ENCODE peak calls at places on chromosomes 6 and 20, in six cellular contexts. One of them, this sample, is unnamed.

GRCh38 chr6:129753422-129753821 is 43.4 kb upstream of the ARHGAP18 start:
- DNase-seq in H1: no peak
- DNase-seq in GM12891: no peak
- DNase-seq in K562: no peak
- DNase-seq in HepG2: no peak
- DNase-seq in GM12878: no peak
- DNase-seq in this sample: no peak

GRCh38 chr20:51562334-51563140 is 20.0 kb upstream of the NFATC2 start:
- DNase-seq in GM12891: peak; percentile 31
- DNase-seq in GM12878: no peak
- DNase-seq in K562: no peak
- DNase-seq in HepG2: no peak
- DNase-seq in H1: peak; percentile 85
- DNase-seq in this sample: peak; percentile 34

GRCh38 chr6:88970301-88970700 is 6.9 kb upstream of the RNGTT start:
- DNase-seq in GM12878: no peak
- DNase-seq in K562: no peak
- DNase-seq in HepG2: no peak
- DNase-seq in GM12891: no peak
- DNase-seq in H1: no peak
- DNase-seq in this sample: no peak

GRCh38 chr6:68697394-68697793 is 62.3 kb downstream of the ADGRB3 start:
- DNase-seq in HepG2: no peak
- DNase-seq in GM12891: no peak
- DNase-seq in H1: no peak
- DNase-seq in GM12878: no peak
- DNase-seq in K562: no peak
- DNase-seq in this sample: no peak

GRCh38 chr20:61066541-61066940 is 185.5 kb upstream of the CDH4 start:
- DNase-seq in GM12891: no peak
- DNase-seq in K562: no peak
- DNase-seq in HepG2: no peak
- DNase-seq in GM12878: no peak
- DNase-seq in H1: no peak
- DNase-seq in this sample: no peak

GRCh38 chr6:82906951-82907350 is 158.7 kb downstream of the UBE3D start:
- DNase-seq in GM12891: no peak
- DNase-seq in H1: no peak
- DNase-seq in K562: no peak
- DNase-seq in HepG2: no peak
- DNase-seq in GM12878: no peak
- DNase-seq in this sample: no peak

GRCh38 chr6:33271098-33271607 is 523 bp downstream of the VPS52 start:
- DNase-seq in K562: no peak
- DNase-seq in HepG2: no peak
- DNase-seq in H1: no peak
- DNase-seq in GM12891: no peak
- DNase-seq in GM12878: no peak
- DNase-seq in this sample: no peak

GRCh38 chr6:42984924-42985475 is 630 bp downstream of the PPP2R5D start:
- DNase-seq in GM12891: no peak
- DNase-seq in H1: peak; percentile 53
- DNase-seq in K562: peak; percentile 39
- DNase-seq in GM12878: no peak
- DNase-seq in HepG2: no peak
- DNase-seq in this sample: no peak

GRCh38 chr6:5214570-5215052 is 46.1 kb downstream of the LYRM4 start:
- DNase-seq in K562: peak; percentile 64
- DNase-seq in GM12891: no peak
- DNase-seq in GM12878: no peak
- DNase-seq in H1: peak; percentile 90
- DNase-seq in HepG2: peak; percentile 25
- DNase-seq in this sample: no peak

GRCh38 chr6:109867009-109867969 is 110.8 kb upstream of the GPR6 start:
- DNase-seq in HepG2: no peak
- DNase-seq in GM12891: no peak
- DNase-seq in K562: no peak
- DNase-seq in H1: no peak
- DNase-seq in GM12878: no peak
- DNase-seq in this sample: no peak

GRCh38 chr20:17648306-17648646 is 33.8 kb downstream of the RRBP1 start:
- DNase-seq in GM12891: no peak
- DNase-seq in H1: no peak
- DNase-seq in HepG2: no peak
- DNase-seq in GM12878: no peak
- DNase-seq in K562: no peak
- DNase-seq in this sample: no peak

GRCh38 chr6:37994238-37994637 is 174.7 kb downstream of the ZFAND3 start:
- DNase-seq in H1: no peak
- DNase-seq in GM12878: no peak
- DNase-seq in K562: no peak
- DNase-seq in HepG2: no peak
- DNase-seq in GM12891: no peak
- DNase-seq in this sample: no peak

GRCh38 chr6:21522773-21523490 is 70.6 kb upstream of the SOX4 start:
- DNase-seq in H1: peak; percentile 60
- DNase-seq in GM12878: no peak
- DNase-seq in K562: no peak
- DNase-seq in GM12891: no peak
- DNase-seq in HepG2: no peak
- DNase-seq in this sample: no peak

GRCh38 chr6:160730911-160731310 is 28.9 kb downstream of the PLG start:
- DNase-seq in H1: peak; percentile 68
- DNase-seq in HepG2: peak; percentile 31
- DNase-seq in K562: peak; percentile 41
- DNase-seq in GM12891: no peak
- DNase-seq in GM12878: no peak
- DNase-seq in this sample: no peak

GRCh38 chr6:87791982-87792381 is 89.9 kb upstream of the AKIRIN2 start:
- DNase-seq in GM12891: no peak
- DNase-seq in K562: no peak
- DNase-seq in H1: no peak
- DNase-seq in HepG2: no peak
- DNase-seq in GM12878: no peak
- DNase-seq in this sample: no peak

GRCh38 chr20:3430376-3431069 is 23.1 kb upstream of the DNAAF9 start:
- DNase-seq in GM12878: peak; percentile 33
- DNase-seq in HepG2: no peak
- DNase-seq in GM12891: peak; percentile 51
- DNase-seq in H1: no peak
- DNase-seq in K562: no peak
- DNase-seq in this sample: peak; percentile 31

GRCh38 chr6:30670760-30671527 is 1.9 kb downstream of the DHX16 start:
- DNase-seq in K562: no peak
- DNase-seq in H1: no peak
- DNase-seq in GM12891: no peak
- DNase-seq in GM12878: no peak
- DNase-seq in HepG2: peak; percentile 45
- DNase-seq in this sample: no peak

GRCh38 chr6:5599112-5599511 is 337.8 kb downstream of the FARS2 start:
- DNase-seq in GM12891: no peak
- DNase-seq in K562: no peak
- DNase-seq in H1: no peak
- DNase-seq in GM12878: no peak
- DNase-seq in HepG2: no peak
- DNase-seq in this sample: no peak

GRCh38 chr6:48032156-48032555 is 78.8 kb downstream of the PTCHD4 start:
- DNase-seq in HepG2: peak; percentile 28
- DNase-seq in H1: no peak
- DNase-seq in GM12891: no peak
- DNase-seq in K562: no peak
- DNase-seq in GM12878: no peak
- DNase-seq in this sample: no peak

GRCh38 chr6:105564503-105564902 is 161.6 kb upstream of the PREP start:
- DNase-seq in GM12878: no peak
- DNase-seq in K562: no peak
- DNase-seq in GM12891: no peak
- DNase-seq in HepG2: no peak
- DNase-seq in H1: no peak
- DNase-seq in this sample: no peak

GRCh38 chr6:123402052-123402451 is 234.7 kb downstream of the TRDN start:
- DNase-seq in HepG2: no peak
- DNase-seq in H1: no peak
- DNase-seq in GM12878: no peak
- DNase-seq in K562: no peak
- DNase-seq in GM12891: no peak
- DNase-seq in this sample: no peak

GRCh38 chr20:12289476-12289875 is 371.8 kb downstream of the BTBD3 start:
- DNase-seq in HepG2: no peak
- DNase-seq in GM12878: no peak
- DNase-seq in H1: no peak
- DNase-seq in GM12891: no peak
- DNase-seq in K562: no peak
- DNase-seq in this sample: no peak

DNA sequence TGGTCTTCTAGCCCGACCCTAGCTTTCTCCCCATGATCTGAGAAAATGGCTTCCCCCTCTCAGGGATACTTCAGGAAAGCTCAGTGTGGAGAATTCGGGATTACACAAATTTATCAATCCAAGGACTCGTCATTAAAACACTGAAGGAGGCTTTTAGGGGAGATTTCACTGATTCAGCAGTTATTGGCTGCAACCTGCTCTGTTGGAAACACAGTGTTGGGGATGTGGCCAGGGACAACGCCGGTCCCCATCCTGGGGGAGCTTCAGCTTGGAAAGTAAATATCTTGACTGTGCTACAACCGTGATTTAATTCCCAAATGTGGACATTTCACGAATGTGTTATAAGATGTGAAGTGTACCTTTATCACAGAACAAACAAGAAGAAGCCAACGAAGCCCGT is 44.8 kb upstream of the ZNF831 start:
- DNase-seq in HepG2: no peak
- DNase-seq in GM12891: no peak
- DNase-seq in GM12878: no peak
- DNase-seq in H1: no peak
- DNase-seq in K562: no peak
- DNase-seq in this sample: no peak
- TF ChIP-seq POLR2A in HepG2: no peak
- TF ChIP-seq POLR2A in GM12891: no peak
- TF ChIP-seq POLR2A in GM12878: no peak
- TF ChIP-seq POLR2A in H1: no peak
- TF ChIP-seq POLR2A in K562: no peak
- TF ChIP-seq POLR2A in this sample: no peak

DNA sequence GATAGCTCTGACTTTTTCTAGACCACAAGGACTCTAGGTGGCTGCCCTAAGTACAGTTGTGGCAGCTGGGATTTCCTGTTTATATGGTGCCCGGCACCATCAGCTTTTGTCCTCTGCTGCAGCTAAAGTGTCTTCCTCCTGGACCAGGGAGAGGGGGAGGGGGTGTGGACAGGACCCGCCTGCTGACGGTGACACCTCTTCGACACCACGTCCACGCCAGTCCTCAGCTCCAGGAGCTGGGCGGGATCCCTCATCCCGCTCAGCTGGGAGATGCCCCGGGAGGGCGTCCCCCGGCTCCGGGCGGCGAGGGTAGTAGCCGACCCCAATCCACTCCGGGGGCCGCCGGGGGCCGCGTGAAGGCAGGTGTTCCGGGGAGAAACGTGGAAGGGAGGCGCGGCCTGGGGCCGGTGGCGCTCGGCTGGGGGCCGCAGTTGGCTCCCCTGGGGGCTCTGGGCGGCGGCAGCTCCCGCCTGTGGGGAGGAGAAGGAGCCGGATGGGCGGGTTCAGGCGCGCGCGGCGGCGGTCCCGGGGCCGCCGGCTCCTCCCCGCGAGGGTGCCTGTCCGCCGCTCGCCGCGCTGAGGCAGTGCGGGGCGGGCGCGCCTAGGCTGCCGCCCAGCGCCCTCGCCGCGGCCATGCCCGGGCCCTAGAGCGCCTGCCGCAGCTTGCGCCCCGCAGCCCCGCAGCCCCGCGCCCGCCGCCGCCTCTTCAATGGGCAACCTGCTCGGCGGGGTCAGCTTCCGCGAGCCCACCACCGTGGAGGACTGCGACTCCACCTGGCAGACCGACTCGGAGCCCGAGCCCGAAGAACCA is at the start of gene OGFRL1:
- DNase-seq in K562: no peak
- DNase-seq in GM12878: no peak
- DNase-seq in GM12891: peak; percentile 77
- DNase-seq in HepG2: peak; percentile 14
- DNase-seq in H1: peak; percentile 72
- DNase-seq in this sample: peak; percentile 65
- TF ChIP-seq TAF1 in K562: no peak
- TF ChIP-seq TAF1 in GM12878: no peak
- TF ChIP-seq TAF1 in GM12891: no peak
- TF ChIP-seq TAF1 in HepG2: no peak
- TF ChIP-seq TAF1 in H1: peak; percentile 51
- TF ChIP-seq TAF1 in this sample: no peak

DNA sequence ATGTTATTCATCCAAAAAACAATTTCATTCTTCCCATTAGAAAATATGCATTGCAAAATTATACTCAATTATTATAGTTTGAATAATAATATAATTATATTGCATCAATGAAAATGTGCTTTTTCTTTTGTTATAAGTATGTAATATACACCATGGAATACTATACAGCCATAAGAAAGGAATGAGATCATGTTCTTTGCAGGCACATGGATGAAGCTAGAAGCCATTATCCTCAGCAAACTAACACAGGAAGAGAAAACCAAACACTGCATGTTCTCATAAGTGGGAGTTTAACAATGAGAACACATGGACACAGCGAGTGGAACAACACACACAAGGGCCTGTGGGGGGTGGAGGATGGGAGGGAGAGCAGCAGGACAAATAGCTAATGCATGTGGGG is 2.1 kb upstream of the NKAPL start:
- DNase-seq in K562: no peak
- DNase-seq in GM12878: no peak
- DNase-seq in HepG2: no peak
- DNase-seq in H1: no peak
- DNase-seq in GM12891: no peak
- DNase-seq in this sample: no peak
- TF ChIP-seq POLR2A in K562: no peak
- TF ChIP-seq POLR2A in GM12878: no peak
- TF ChIP-seq POLR2A in HepG2: no peak
- TF ChIP-seq POLR2A in H1: no peak
- TF ChIP-seq POLR2A in GM12891: no peak
- TF ChIP-seq POLR2A in this sample: no peak

GRCh38 chr6:44219815-44220784 is 3.3 kb upstream of the SLC29A1 start:
- DNase-seq in GM12891: no peak
- DNase-seq in K562: no peak
- DNase-seq in GM12878: no peak
- DNase-seq in H1: no peak
- DNase-seq in HepG2: no peak
- DNase-seq in this sample: no peak
- TF ChIP-seq TAF1 in GM12891: no peak
- TF ChIP-seq TAF1 in K562: no peak
- TF ChIP-seq TAF1 in GM12878: no peak
- TF ChIP-seq TAF1 in H1: no peak
- TF ChIP-seq TAF1 in HepG2: no peak
- TF ChIP-seq TAF1 in this sample: no peak

GRCh38 chr6:35500782-35501181 is 3.9 kb upstream of the TEAD3 start:
- DNase-seq in GM12878: no peak
- DNase-seq in K562: no peak
- DNase-seq in GM12891: no peak
- DNase-seq in HepG2: peak; percentile 34
- DNase-seq in H1: no peak
- DNase-seq in this sample: no peak
- TF ChIP-seq POLR2A in GM12878: no peak
- TF ChIP-seq POLR2A in K562: no peak
- TF ChIP-seq POLR2A in GM12891: no peak
- TF ChIP-seq POLR2A in HepG2: no peak
- TF ChIP-seq POLR2A in H1: no peak
- TF ChIP-seq POLR2A in this sample: no peak

This sample was measured in GM12892.